ENCODE peak calls at places on chromosome 6, in ten cellular contexts. N, F, K, A, V, R, L, B, H and J are unnamed samples.

GRCh38 chr6:43328528-43328927 is 19.9 kb upstream of the CRIP3 start:
- DNase-seq in N (no peak), F (peak), K (no peak), A (no peak), V (no peak), R (no peak), L (no peak), B (no peak), H (peak), J (no peak)

GRCh38 chr6:49813248-49813647 is 26.2 kb upstream of the PGK2 start:
- DNase-seq in N (no peak), F (no peak), K (no peak), A (no peak), V (no peak), R (no peak), L (no peak), B (no peak), H (no peak), J (no peak)

GRCh38 chr6:43115365-43115764 is 39.3 kb downstream of the PTK7 start:
- DNase-seq in N (no peak), F (no peak), K (no peak), A (no peak), V (no peak), R (no peak), L (no peak), B (no peak), H (no peak), J (no peak)

GRCh38 chr6:149306967-149307366 is 10.5 kb upstream of the TAB2 start:
- DNase-seq in N (no peak), F (no peak), K (no peak), A (no peak), V (no peak), R (no peak), L (no peak), B (no peak), H (no peak), J (no peak)

GRCh38 chr6:57252975-57253374 is 30.9 kb upstream of the RAB23 start:
- DNase-seq in N (no peak), F (no peak), K (no peak), A (no peak), V (no peak), R (no peak), L (no peak), B (no peak), H (no peak), J (peak)

GRCh38 chr6:26545617-26546016 is 7.5 kb downstream of the HMGN4 start:
- DNase-seq in N (no peak), F (no peak), K (no peak), A (no peak), V (no peak), R (no peak), L (no peak), B (no peak), H (no peak), J (no peak)

GRCh38 chr6:31945507-31946369 is at the start of gene CFB:
- DNase-seq in N (no peak), F (no peak), K (no peak), A (no peak), V (no peak), R (peak), L (no peak), B (no peak), H (peak), J (no peak)

GRCh38 chr6:101398716-101399626 is 5.5 kb downstream of the GRIK2 start:
- DNase-seq in N (no peak), F (no peak), K (no peak), A (no peak), V (no peak), R (no peak), L (no peak), B (no peak), H (no peak), J (no peak)

GRCh38 chr6:130183271-130184222 is 39.2 kb downstream of the SAMD3 start:
- DNase-seq in N (no peak), F (peak), K (peak), A (no peak), V (no peak), R (no peak), L (peak), B (no peak), H (no peak), J (no peak)

GRCh38 chr6:33116881-33117711 is 41.3 kb downstream of the HLA-DPB1 start:
- DNase-seq in N (no peak), F (peak), K (no peak), A (no peak), V (no peak), R (no peak), L (no peak), B (no peak), H (peak), J (no peak)

GRCh38 chr6:18978330-18979128 is 591.4 kb downstream of the RNF144B start:
- DNase-seq in N (peak), F (peak), K (no peak), A (no peak), V (no peak), R (no peak), L (no peak), B (no peak), H (peak), J (no peak)

GRCh38 chr6:42417641-42418112 is 34.0 kb downstream of the TRERF1 start:
- DNase-seq in N (no peak), F (no peak), K (peak), A (no peak), V (peak), R (no peak), L (peak), B (peak), H (no peak), J (no peak)

GRCh38 chr6:151757506-151757955 is 50.0 kb upstream of the ESR1 start:
- DNase-seq in N (no peak), F (no peak), K (peak), A (no peak), V (no peak), R (no peak), L (no peak), B (no peak), H (no peak), J (no peak)

GRCh38 chr6:147935656-147936055 is 407.0 kb upstream of the SASH1 start:
- DNase-seq in N (no peak), F (no peak), K (no peak), A (no peak), V (no peak), R (no peak), L (no peak), B (no peak), H (no peak), J (no peak)

GRCh38 chr6:11428351-11428750 is 109.2 kb upstream of the TMEM170B start:
- DNase-seq in N (no peak), F (no peak), K (no peak), A (no peak), V (no peak), R (no peak), L (no peak), B (no peak), H (no peak), J (no peak)

GRCh38 chr6:137518584-137518983 is 24.4 kb upstream of the OLIG3 start:
- DNase-seq in N (no peak), F (no peak), K (no peak), A (no peak), V (no peak), R (no peak), L (no peak), B (no peak), H (no peak), J (no peak)

GRCh38 chr6:26273673-26274595 is 91.1 kb upstream of the BTN3A2 start:
- DNase-seq in N (no peak), F (no peak), K (no peak), A (no peak), V (peak), R (no peak), L (peak), B (no peak), H (no peak), J (no peak)

GRCh38 chr6:18293192-18293904 is 29.0 kb upstream of the DEK start:
- DNase-seq in N (no peak), F (no peak), K (no peak), A (no peak), V (no peak), R (no peak), L (no peak), B (no peak), H (no peak), J (no peak)

GRCh38 chr6:139595183-139595582 is 220.7 kb upstream of the CITED2 start:
- DNase-seq in N (no peak), F (no peak), K (no peak), A (no peak), V (no peak), R (no peak), L (no peak), B (no peak), H (no peak), J (no peak)